ENCODE peak calls at places on chromosomes 13 and 19, in ten cellular contexts. One of them, this sample, is unnamed.

GRCh38 chr13:44573790-44574465 is 2.2 kb downstream of the TSC22D1 start:
- DNase-seq in T-helper 2 cell: no peak
- DNase-seq in SHP77: no peak
- DNase-seq in NCI-H1105 treated with DMSO at 0.1 percent for 48 hours: no peak
- DNase-seq in neural crest cell: no peak
- DNase-seq in activated T-cell treated with anti-CD3 and anti-CD28 coated beads for 1 hour: no peak
- DNase-seq in dermis microvascular lymphatic vessel endothelial cell: no peak
- DNase-seq in activated CD8-positive, alpha-beta memory T cell treated with anti-CD3 and anti-CD28 coated beads for 4 hours: no peak
- DNase-seq in stimulated activated CD8-positive, alpha-beta memory T cell treated with anti-CD3 and anti-CD28 coated beads, Interleukin-4, amount 100 ng/mL, for 24 hours: no peak
- DNase-seq in stimulated activated naive CD8-positive, alpha-beta T cell treated with anti-CD3 and anti-CD28 coated beads, Interleukin-15, Interleukin-2, amounts not matched to agents 100 U/mL and 50 U/mL, for 24 hours: no peak
- DNase-seq in this sample: no peak

GRCh38 chr19:5091576-5092215 is 122.8 kb downstream of the KDM4B start:
- DNase-seq in T-helper 2 cell: no peak
- DNase-seq in SHP77: no peak
- DNase-seq in NCI-H1105 treated with DMSO at 0.1 percent for 48 hours: no peak
- DNase-seq in neural crest cell: no peak
- DNase-seq in activated T-cell treated with anti-CD3 and anti-CD28 coated beads for 1 hour: no peak
- DNase-seq in dermis microvascular lymphatic vessel endothelial cell: no peak
- DNase-seq in activated CD8-positive, alpha-beta memory T cell treated with anti-CD3 and anti-CD28 coated beads for 4 hours: no peak
- DNase-seq in stimulated activated CD8-positive, alpha-beta memory T cell treated with anti-CD3 and anti-CD28 coated beads, Interleukin-4, amount 100 ng/mL, for 24 hours: no peak
- DNase-seq in stimulated activated naive CD8-positive, alpha-beta T cell treated with anti-CD3 and anti-CD28 coated beads, Interleukin-15, Interleukin-2, amounts not matched to agents 100 U/mL and 50 U/mL, for 24 hours: no peak
- DNase-seq in this sample: no peak

GRCh38 chr19:46350758-46351159 is 3.9 kb downstream of the PPP5C start:
- DNase-seq in T-helper 2 cell: no peak
- DNase-seq in SHP77: no peak
- DNase-seq in NCI-H1105 treated with DMSO at 0.1 percent for 48 hours: no peak
- DNase-seq in neural crest cell: no peak
- DNase-seq in activated T-cell treated with anti-CD3 and anti-CD28 coated beads for 1 hour: no peak
- DNase-seq in dermis microvascular lymphatic vessel endothelial cell: peak; percentile 54
- DNase-seq in activated CD8-positive, alpha-beta memory T cell treated with anti-CD3 and anti-CD28 coated beads for 4 hours: no peak
- DNase-seq in stimulated activated CD8-positive, alpha-beta memory T cell treated with anti-CD3 and anti-CD28 coated beads, Interleukin-4, amount 100 ng/mL, for 24 hours: no peak
- DNase-seq in stimulated activated naive CD8-positive, alpha-beta T cell treated with anti-CD3 and anti-CD28 coated beads, Interleukin-15, Interleukin-2, amounts not matched to agents 100 U/mL and 50 U/mL, for 24 hours: peak; percentile 63
- DNase-seq in this sample: no peak

GRCh38 chr19:48633148-48634035 is 3.8 kb downstream of the DBP start:
- DNase-seq in T-helper 2 cell: no peak
- DNase-seq in SHP77: no peak
- DNase-seq in NCI-H1105 treated with DMSO at 0.1 percent for 48 hours: no peak
- DNase-seq in neural crest cell: no peak
- DNase-seq in activated T-cell treated with anti-CD3 and anti-CD28 coated beads for 1 hour: no peak
- DNase-seq in dermis microvascular lymphatic vessel endothelial cell: no peak
- DNase-seq in activated CD8-positive, alpha-beta memory T cell treated with anti-CD3 and anti-CD28 coated beads for 4 hours: no peak
- DNase-seq in stimulated activated CD8-positive, alpha-beta memory T cell treated with anti-CD3 and anti-CD28 coated beads, Interleukin-4, amount 100 ng/mL, for 24 hours: no peak
- DNase-seq in stimulated activated naive CD8-positive, alpha-beta T cell treated with anti-CD3 and anti-CD28 coated beads, Interleukin-15, Interleukin-2, amounts not matched to agents 100 U/mL and 50 U/mL, for 24 hours: peak; percentile 14
- DNase-seq in this sample: no peak

GRCh38 chr19:4557186-4557970 is 2.1 kb downstream of the SEMA6B start:
- DNase-seq in T-helper 2 cell: no peak
- DNase-seq in SHP77: no peak
- DNase-seq in NCI-H1105 treated with DMSO at 0.1 percent for 48 hours: no peak
- DNase-seq in neural crest cell: no peak
- DNase-seq in activated T-cell treated with anti-CD3 and anti-CD28 coated beads for 1 hour: peak; percentile 9
- DNase-seq in dermis microvascular lymphatic vessel endothelial cell: no peak
- DNase-seq in activated CD8-positive, alpha-beta memory T cell treated with anti-CD3 and anti-CD28 coated beads for 4 hours: no peak
- DNase-seq in stimulated activated CD8-positive, alpha-beta memory T cell treated with anti-CD3 and anti-CD28 coated beads, Interleukin-4, amount 100 ng/mL, for 24 hours: no peak
- DNase-seq in stimulated activated naive CD8-positive, alpha-beta T cell treated with anti-CD3 and anti-CD28 coated beads, Interleukin-15, Interleukin-2, amounts not matched to agents 100 U/mL and 50 U/mL, for 24 hours: peak; percentile 48
- DNase-seq in this sample: no peak

GRCh38 chr13:52454459-52454824 is 836 bp upstream of the CKAP2 start:
- DNase-seq in T-helper 2 cell: no peak
- DNase-seq in SHP77: peak; percentile 70
- DNase-seq in NCI-H1105 treated with DMSO at 0.1 percent for 48 hours: peak; percentile 81
- DNase-seq in neural crest cell: no peak
- DNase-seq in activated T-cell treated with anti-CD3 and anti-CD28 coated beads for 1 hour: no peak
- DNase-seq in dermis microvascular lymphatic vessel endothelial cell: no peak
- DNase-seq in activated CD8-positive, alpha-beta memory T cell treated with anti-CD3 and anti-CD28 coated beads for 4 hours: no peak
- DNase-seq in stimulated activated CD8-positive, alpha-beta memory T cell treated with anti-CD3 and anti-CD28 coated beads, Interleukin-4, amount 100 ng/mL, for 24 hours: no peak
- DNase-seq in stimulated activated naive CD8-positive, alpha-beta T cell treated with anti-CD3 and anti-CD28 coated beads, Interleukin-15, Interleukin-2, amounts not matched to agents 100 U/mL and 50 U/mL, for 24 hours: no peak
- DNase-seq in this sample: no peak

GRCh38 chr19:41689993-41690800 is 2.1 kb upstream of the CEACAM7 start:
- DNase-seq in T-helper 2 cell: no peak
- DNase-seq in SHP77: no peak
- DNase-seq in NCI-H1105 treated with DMSO at 0.1 percent for 48 hours: no peak
- DNase-seq in neural crest cell: no peak
- DNase-seq in activated T-cell treated with anti-CD3 and anti-CD28 coated beads for 1 hour: no peak
- DNase-seq in dermis microvascular lymphatic vessel endothelial cell: no peak
- DNase-seq in activated CD8-positive, alpha-beta memory T cell treated with anti-CD3 and anti-CD28 coated beads for 4 hours: no peak
- DNase-seq in stimulated activated CD8-positive, alpha-beta memory T cell treated with anti-CD3 and anti-CD28 coated beads, Interleukin-4, amount 100 ng/mL, for 24 hours: no peak
- DNase-seq in stimulated activated naive CD8-positive, alpha-beta T cell treated with anti-CD3 and anti-CD28 coated beads, Interleukin-15, Interleukin-2, amounts not matched to agents 100 U/mL and 50 U/mL, for 24 hours: no peak
- DNase-seq in this sample: no peak

GRCh38 chr13:70817571-70817970 is 709.3 kb upstream of the KLHL1 start:
- DNase-seq in T-helper 2 cell: no peak
- DNase-seq in SHP77: no peak
- DNase-seq in NCI-H1105 treated with DMSO at 0.1 percent for 48 hours: no peak
- DNase-seq in neural crest cell: no peak
- DNase-seq in activated T-cell treated with anti-CD3 and anti-CD28 coated beads for 1 hour: no peak
- DNase-seq in dermis microvascular lymphatic vessel endothelial cell: no peak
- DNase-seq in activated CD8-positive, alpha-beta memory T cell treated with anti-CD3 and anti-CD28 coated beads for 4 hours: no peak
- DNase-seq in stimulated activated CD8-positive, alpha-beta memory T cell treated with anti-CD3 and anti-CD28 coated beads, Interleukin-4, amount 100 ng/mL, for 24 hours: no peak
- DNase-seq in stimulated activated naive CD8-positive, alpha-beta T cell treated with anti-CD3 and anti-CD28 coated beads, Interleukin-15, Interleukin-2, amounts not matched to agents 100 U/mL and 50 U/mL, for 24 hours: no peak
- DNase-seq in this sample: no peak

GRCh38 chr19:29815231-29815630 is 3.4 kb downstream of the CCNE1 start:
- DNase-seq in T-helper 2 cell: no peak
- DNase-seq in SHP77: no peak
- DNase-seq in NCI-H1105 treated with DMSO at 0.1 percent for 48 hours: no peak
- DNase-seq in neural crest cell: no peak
- DNase-seq in activated T-cell treated with anti-CD3 and anti-CD28 coated beads for 1 hour: no peak
- DNase-seq in dermis microvascular lymphatic vessel endothelial cell: no peak
- DNase-seq in activated CD8-positive, alpha-beta memory T cell treated with anti-CD3 and anti-CD28 coated beads for 4 hours: no peak
- DNase-seq in stimulated activated CD8-positive, alpha-beta memory T cell treated with anti-CD3 and anti-CD28 coated beads, Interleukin-4, amount 100 ng/mL, for 24 hours: no peak
- DNase-seq in stimulated activated naive CD8-positive, alpha-beta T cell treated with anti-CD3 and anti-CD28 coated beads, Interleukin-15, Interleukin-2, amounts not matched to agents 100 U/mL and 50 U/mL, for 24 hours: no peak
- DNase-seq in this sample: no peak

GRCh38 chr19:11138659-11139526 is 16.7 kb downstream of the SPC24 start:
- DNase-seq in T-helper 2 cell: no peak
- DNase-seq in SHP77: peak; percentile 63
- DNase-seq in NCI-H1105 treated with DMSO at 0.1 percent for 48 hours: no peak
- DNase-seq in neural crest cell: no peak
- DNase-seq in activated T-cell treated with anti-CD3 and anti-CD28 coated beads for 1 hour: no peak
- DNase-seq in dermis microvascular lymphatic vessel endothelial cell: peak; percentile 29
- DNase-seq in activated CD8-positive, alpha-beta memory T cell treated with anti-CD3 and anti-CD28 coated beads for 4 hours: no peak
- DNase-seq in stimulated activated CD8-positive, alpha-beta memory T cell treated with anti-CD3 and anti-CD28 coated beads, Interleukin-4, amount 100 ng/mL, for 24 hours: no peak
- DNase-seq in stimulated activated naive CD8-positive, alpha-beta T cell treated with anti-CD3 and anti-CD28 coated beads, Interleukin-15, Interleukin-2, amounts not matched to agents 100 U/mL and 50 U/mL, for 24 hours: no peak
- DNase-seq in this sample: no peak

GRCh38 chr13:73938375-73939070 is 195.7 kb downstream of the KLF12 start:
- DNase-seq in T-helper 2 cell: no peak
- DNase-seq in SHP77: no peak
- DNase-seq in NCI-H1105 treated with DMSO at 0.1 percent for 48 hours: no peak
- DNase-seq in neural crest cell: no peak
- DNase-seq in activated T-cell treated with anti-CD3 and anti-CD28 coated beads for 1 hour: no peak
- DNase-seq in dermis microvascular lymphatic vessel endothelial cell: no peak
- DNase-seq in activated CD8-positive, alpha-beta memory T cell treated with anti-CD3 and anti-CD28 coated beads for 4 hours: no peak
- DNase-seq in stimulated activated CD8-positive, alpha-beta memory T cell treated with anti-CD3 and anti-CD28 coated beads, Interleukin-4, amount 100 ng/mL, for 24 hours: no peak
- DNase-seq in stimulated activated naive CD8-positive, alpha-beta T cell treated with anti-CD3 and anti-CD28 coated beads, Interleukin-15, Interleukin-2, amounts not matched to agents 100 U/mL and 50 U/mL, for 24 hours: no peak
- DNase-seq in this sample: no peak

GRCh38 chr13:33392794-33393371 is 107.3 kb upstream of the STARD13 start:
- DNase-seq in T-helper 2 cell: no peak
- DNase-seq in SHP77: no peak
- DNase-seq in NCI-H1105 treated with DMSO at 0.1 percent for 48 hours: no peak
- DNase-seq in neural crest cell: no peak
- DNase-seq in activated T-cell treated with anti-CD3 and anti-CD28 coated beads for 1 hour: no peak
- DNase-seq in dermis microvascular lymphatic vessel endothelial cell: no peak
- DNase-seq in activated CD8-positive, alpha-beta memory T cell treated with anti-CD3 and anti-CD28 coated beads for 4 hours: no peak
- DNase-seq in stimulated activated CD8-positive, alpha-beta memory T cell treated with anti-CD3 and anti-CD28 coated beads, Interleukin-4, amount 100 ng/mL, for 24 hours: no peak
- DNase-seq in stimulated activated naive CD8-positive, alpha-beta T cell treated with anti-CD3 and anti-CD28 coated beads, Interleukin-15, Interleukin-2, amounts not matched to agents 100 U/mL and 50 U/mL, for 24 hours: no peak
- DNase-seq in this sample: no peak

GRCh38 chr13:40613192-40613818 is 53.1 kb downstream of the FOXO1 start:
- DNase-seq in T-helper 2 cell: no peak
- DNase-seq in SHP77: peak; percentile 28
- DNase-seq in NCI-H1105 treated with DMSO at 0.1 percent for 48 hours: no peak
- DNase-seq in neural crest cell: no peak
- DNase-seq in activated T-cell treated with anti-CD3 and anti-CD28 coated beads for 1 hour: peak; percentile 12
- DNase-seq in dermis microvascular lymphatic vessel endothelial cell: peak; percentile 85
- DNase-seq in activated CD8-positive, alpha-beta memory T cell treated with anti-CD3 and anti-CD28 coated beads for 4 hours: peak; percentile 28
- DNase-seq in stimulated activated CD8-positive, alpha-beta memory T cell treated with anti-CD3 and anti-CD28 coated beads, Interleukin-4, amount 100 ng/mL, for 24 hours: peak; percentile 19
- DNase-seq in stimulated activated naive CD8-positive, alpha-beta T cell treated with anti-CD3 and anti-CD28 coated beads, Interleukin-15, Interleukin-2, amounts not matched to agents 100 U/mL and 50 U/mL, for 24 hours: peak; percentile 53
- DNase-seq in this sample: no peak

GRCh38 chr19:7979011-7979410 is 26.4 kb downstream of the ELAVL1 start:
- DNase-seq in T-helper 2 cell: no peak
- DNase-seq in SHP77: no peak
- DNase-seq in NCI-H1105 treated with DMSO at 0.1 percent for 48 hours: no peak
- DNase-seq in neural crest cell: no peak
- DNase-seq in activated T-cell treated with anti-CD3 and anti-CD28 coated beads for 1 hour: no peak
- DNase-seq in dermis microvascular lymphatic vessel endothelial cell: no peak
- DNase-seq in activated CD8-positive, alpha-beta memory T cell treated with anti-CD3 and anti-CD28 coated beads for 4 hours: no peak
- DNase-seq in stimulated activated CD8-positive, alpha-beta memory T cell treated with anti-CD3 and anti-CD28 coated beads, Interleukin-4, amount 100 ng/mL, for 24 hours: no peak
- DNase-seq in stimulated activated naive CD8-positive, alpha-beta T cell treated with anti-CD3 and anti-CD28 coated beads, Interleukin-15, Interleukin-2, amounts not matched to agents 100 U/mL and 50 U/mL, for 24 hours: no peak
- DNase-seq in this sample: no peak

GRCh38 chr19:7444042-7444441 is 44.8 kb downstream of the PEX11G start:
- DNase-seq in T-helper 2 cell: no peak
- DNase-seq in SHP77: no peak
- DNase-seq in NCI-H1105 treated with DMSO at 0.1 percent for 48 hours: no peak
- DNase-seq in neural crest cell: no peak
- DNase-seq in activated T-cell treated with anti-CD3 and anti-CD28 coated beads for 1 hour: no peak
- DNase-seq in dermis microvascular lymphatic vessel endothelial cell: no peak
- DNase-seq in activated CD8-positive, alpha-beta memory T cell treated with anti-CD3 and anti-CD28 coated beads for 4 hours: no peak
- DNase-seq in stimulated activated CD8-positive, alpha-beta memory T cell treated with anti-CD3 and anti-CD28 coated beads, Interleukin-4, amount 100 ng/mL, for 24 hours: no peak
- DNase-seq in stimulated activated naive CD8-positive, alpha-beta T cell treated with anti-CD3 and anti-CD28 coated beads, Interleukin-15, Interleukin-2, amounts not matched to agents 100 U/mL and 50 U/mL, for 24 hours: no peak
- DNase-seq in this sample: no peak